ENCODE peak calls at places on chromosome 17, in six cellular contexts. W is GM12878, H is A549, R is K562, L is HepG2, B is NB4. T is an unnamed sample.

GRCh38 chr17:20291076-20291475 is 176.3 kb downstream of the LGALS9B start:
- DNase-seq in W (no peak), H (no peak), R (no peak), L (no peak), B (no peak), T (no peak)

GRCh38 chr17:64621772-64622171 is 40.3 kb downstream of the SMURF2 start:
- DNase-seq in W (no peak), H (no peak), R (no peak), L (no peak), B (no peak), T (no peak)

GRCh38 chr17:67624886-67625656 is 92.7 kb upstream of the NOL11 start:
- DNase-seq in W (no peak), H (no peak), R (no peak), L (no peak), B (no peak), T (no peak)

GRCh38 chr17:15448580-15448956 is 18.9 kb downstream of the CDRT4 start:
- DNase-seq in W (no peak), H (no peak), R (no peak), L (no peak), B (no peak), T (no peak)

GRCh38 chr17:61457226-61457983 is 5.2 kb downstream of the TBX4 start:
- DNase-seq in W (no peak), H (no peak), R (no peak), L (no peak), B (no peak), T (no peak)

GRCh38 chr17:43388198-43389021 is 10.4 kb upstream of the ARL4D start:
- DNase-seq in W (peak), H (peak), R (peak), L (peak), B (peak), T (peak)

GRCh38 chr17:33475594-33475993 is 182.5 kb upstream of the ASIC2 start:
- DNase-seq in W (no peak), H (no peak), R (peak), L (no peak), B (no peak), T (no peak)

GRCh38 chr17:42568341-42569111 is 1.6 kb downstream of the MLX start:
- DNase-seq in W (no peak), H (no peak), R (no peak), L (no peak), B (no peak), T (no peak)

GRCh38 chr17:19386974-19387920 is at the start of gene MFAP4:
- DNase-seq in W (no peak), H (no peak), R (no peak), L (no peak), B (peak), T (no peak)

GRCh38 chr17:7435676-7436555 is 681 bp downstream of the TMEM102 start:
- DNase-seq in W (no peak), H (peak), R (peak), L (no peak), B (peak), T (peak)

GRCh38 chr17:62630365-62631085 is 3.1 kb downstream of the MRC2 start:
- DNase-seq in W (no peak), H (no peak), R (no peak), L (no peak), B (no peak), T (no peak)

GRCh38 chr17:68832140-68832871 is 122.9 kb downstream of the ABCA8 start:
- DNase-seq in W (no peak), H (no peak), R (no peak), L (no peak), B (no peak), T (no peak)

GRCh38 chr17:63369233-63369632 is 76.9 kb downstream of the CYB561 start:
- DNase-seq in W (no peak), H (no peak), R (no peak), L (no peak), B (no peak), T (no peak)

GRCh38 chr17:73644145-73645049 is at the start of gene SDK2:
- DNase-seq in W (no peak), H (peak), R (no peak), L (no peak), B (no peak), T (no peak)

GRCh38 chr17:20268700-20269475 is 198.5 kb downstream of the LGALS9B start:
- DNase-seq in W (no peak), H (no peak), R (no peak), L (no peak), B (no peak), T (no peak)

GRCh38 chr17:53780320-53780719 is 42.4 kb upstream of the KIF2B start:
- DNase-seq in W (no peak), H (no peak), R (no peak), L (no peak), B (no peak), T (no peak)

DNA sequence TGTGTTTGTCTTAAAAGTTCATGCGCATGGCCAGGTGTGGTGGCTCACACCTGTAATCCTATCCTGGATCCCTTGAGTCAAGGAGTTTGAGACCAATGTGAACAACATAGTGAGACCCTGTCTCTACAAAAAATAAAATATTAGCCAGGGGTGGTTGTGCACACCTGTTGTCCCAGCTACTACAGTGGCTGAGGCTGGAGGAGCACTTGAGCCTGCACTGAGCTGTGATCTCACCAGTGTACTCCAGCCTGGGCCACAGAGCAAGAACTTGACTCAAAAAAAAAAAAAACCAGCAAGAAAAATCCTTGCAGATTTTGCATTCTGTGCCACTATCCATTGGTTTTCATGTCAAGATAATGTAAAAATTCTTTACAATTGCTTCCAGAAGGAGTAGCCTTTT is 8.2 kb downstream of the KSR1 start:
- DNase-seq in W (no peak), H (no peak), R (no peak), L (no peak), B (no peak), T (no peak)
- TF ChIP-seq POLR2A in W (no peak), H (no peak), R (no peak), L (no peak), B (no peak), T (no peak)

GRCh38 chr17:4939554-4939803 is 367 bp downstream of the SLC25A11 start:
- DNase-seq in W (no peak), H (no peak), R (no peak), L (no peak), B (no peak), T (no peak)

GRCh38 chr17:4941027-4941610 is 1.1 kb downstream of the RNF167 start:
- DNase-seq in W (no peak), H (no peak), R (peak), L (no peak), B (no peak), T (no peak)

GRCh38 chr17:4939804-4940624 is at the start of the genes RNF167 and SLC25A11:
- DNase-seq in W (peak), H (peak), R (peak), L (peak), B (peak), T (peak)

GRCh38 chr17:4938670-4939553 is 934 bp downstream of the SLC25A11 start:
- DNase-seq in W (no peak), H (no peak), R (peak), L (no peak), B (no peak), T (no peak)

DNA sequence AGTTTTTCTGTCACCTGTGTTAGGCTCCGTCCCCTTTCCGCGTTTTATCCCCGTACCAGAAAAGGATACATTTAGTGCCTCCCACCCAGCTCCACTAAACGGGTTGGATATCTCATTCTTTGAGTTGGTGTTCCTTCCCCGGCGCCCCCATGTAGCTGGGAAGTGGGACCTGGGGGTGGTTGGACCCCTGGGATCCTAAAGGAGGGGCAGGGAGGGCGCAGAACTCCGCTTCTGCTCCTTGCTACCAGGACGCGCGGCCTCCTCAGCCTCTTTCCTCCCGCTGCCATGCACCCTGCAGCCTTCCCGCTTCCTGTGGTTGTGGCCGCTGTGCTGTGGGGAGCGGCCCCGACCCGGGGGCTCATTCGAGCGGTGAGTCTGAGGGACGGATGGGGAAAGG is 555 bp downstream of the RNF167 start:
- DNase-seq in W (no peak), H (no peak), R (no peak), L (no peak), B (peak), T (no peak)
- TF ChIP-seq MYC in W (no peak), H (no peak), R (no peak), L (no peak), B (no peak), T (no peak)

GRCh38 chr17:46979023-46979870 is at the start of gene RPRML:
- DNase-seq in W (no peak), H (peak), R (peak), L (no peak), B (peak), T (peak)
- TF ChIP-seq POLR2A in W (no peak), H (no peak), R (no peak), L (no peak), B (no peak), T (no peak)

DNA sequence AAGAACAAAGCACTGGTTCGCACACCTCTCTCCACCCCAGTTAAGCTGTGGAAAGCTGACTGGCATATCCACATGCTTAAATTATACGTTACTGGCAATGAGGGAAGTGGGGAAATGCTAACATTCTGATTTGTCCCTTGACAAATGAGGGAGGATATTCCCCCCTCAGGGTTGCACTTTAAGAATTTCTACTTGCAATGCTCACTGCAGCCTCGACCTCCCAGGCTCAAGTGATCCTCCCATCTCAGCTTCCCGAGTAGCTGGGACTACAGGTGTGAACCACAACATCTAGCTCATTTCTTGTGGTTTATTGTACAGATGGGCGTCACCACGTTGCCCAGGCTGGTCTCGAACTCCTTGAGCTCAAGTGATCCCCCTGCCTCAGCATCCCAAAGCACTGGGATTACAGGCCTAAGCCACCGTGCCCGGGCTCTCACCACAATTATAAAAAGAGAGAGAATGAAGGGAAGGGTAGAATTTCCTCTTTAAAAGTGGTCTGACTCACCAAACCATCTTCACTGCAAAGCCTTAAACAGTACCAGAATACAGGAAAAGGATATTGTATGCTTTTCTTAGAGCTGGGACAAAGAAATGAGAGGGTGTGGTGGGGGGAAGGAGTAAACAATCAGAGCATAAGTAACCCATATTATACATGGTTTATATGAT is 38.9 kb downstream of the KANSL1 start:
- DNase-seq in W (no peak), H (no peak), R (no peak), L (no peak), B (peak), T (peak)
- TF ChIP-seq MYC in W (no peak), H (no peak), R (no peak), L (no peak), B (no peak), T (no peak)

GRCh38 chr17:17239832-17240231 is 2.9 kb upstream of the FLCN start:
- DNase-seq in W (no peak), H (no peak), R (peak), L (no peak), B (no peak), T (no peak)

GRCh38 chr17:17236295-17237025 is 508 bp downstream of the FLCN start:
- DNase-seq in W (no peak), H (peak), R (peak), L (peak), B (peak), T (peak)

GRCh38 chr17:17235212-17236174 is 1.5 kb downstream of the FLCN start:
- DNase-seq in W (no peak), H (no peak), R (peak), L (peak), B (peak), T (peak)

GRCh38 chr17:17241656-17242055 is 4.7 kb upstream of the FLCN start:
- DNase-seq in W (no peak), H (no peak), R (no peak), L (no peak), B (no peak), T (no peak)

GRCh38 chr17:17237026-17237799 is at the start of gene FLCN:
- DNase-seq in W (peak), H (peak), R (peak), L (peak), B (peak), T (peak)
- TF ChIP-seq POLR2A in W (peak), H (peak), R (peak), L (peak), B (peak), T (peak)

GRCh38 chr17:57465551-57465950 is 209.2 kb downstream of the MSI2 start:
- DNase-seq in W (no peak), H (no peak), R (no peak), L (no peak), B (no peak), T (no peak)
- TF ChIP-seq MYC in W (no peak), H (no peak), R (no peak), L (no peak), B (no peak), T (no peak)

DNA sequence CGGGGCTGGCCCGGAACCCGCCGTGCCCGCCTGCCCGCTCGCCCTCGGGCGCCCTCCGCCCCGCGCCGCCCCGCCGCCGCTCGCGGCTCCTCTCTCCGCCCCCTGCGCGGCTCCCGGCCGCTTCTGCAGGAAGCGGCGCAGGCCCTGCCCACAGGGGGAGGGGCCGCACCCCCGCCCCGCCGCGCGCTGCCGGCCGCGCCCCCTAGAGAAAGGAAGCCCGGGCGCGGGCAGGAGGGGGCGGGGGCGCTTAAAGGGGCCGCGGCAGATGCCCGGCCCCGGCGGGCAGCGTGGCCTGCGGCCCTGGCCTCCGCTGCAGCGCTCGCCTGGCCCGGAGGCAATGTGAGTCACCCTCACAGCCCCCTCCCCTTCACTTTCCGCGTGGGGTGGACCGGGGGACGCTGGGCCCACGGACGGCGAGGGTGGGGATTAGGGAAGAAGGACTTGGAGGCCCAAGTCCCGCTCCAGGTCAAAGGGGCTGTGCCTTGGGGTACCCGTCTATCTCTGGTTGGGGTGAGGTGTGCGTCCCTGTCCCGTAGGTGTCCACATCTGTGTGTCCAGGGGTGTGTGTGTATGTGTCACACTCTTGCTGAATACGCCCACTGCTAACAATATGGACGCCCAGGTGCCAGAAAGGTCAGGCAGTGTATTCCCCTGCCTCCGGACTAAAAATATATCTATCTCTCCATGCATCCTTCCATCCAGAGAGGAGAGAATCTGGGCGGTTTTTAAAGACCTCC is at the start of gene GIT1:
- DNase-seq in W (no peak), H (peak), R (peak), L (peak), B (peak), T (peak)
- TF ChIP-seq POLR2A in W (peak), H (peak), R (no peak), L (peak), B (peak), T (peak)

DNA sequence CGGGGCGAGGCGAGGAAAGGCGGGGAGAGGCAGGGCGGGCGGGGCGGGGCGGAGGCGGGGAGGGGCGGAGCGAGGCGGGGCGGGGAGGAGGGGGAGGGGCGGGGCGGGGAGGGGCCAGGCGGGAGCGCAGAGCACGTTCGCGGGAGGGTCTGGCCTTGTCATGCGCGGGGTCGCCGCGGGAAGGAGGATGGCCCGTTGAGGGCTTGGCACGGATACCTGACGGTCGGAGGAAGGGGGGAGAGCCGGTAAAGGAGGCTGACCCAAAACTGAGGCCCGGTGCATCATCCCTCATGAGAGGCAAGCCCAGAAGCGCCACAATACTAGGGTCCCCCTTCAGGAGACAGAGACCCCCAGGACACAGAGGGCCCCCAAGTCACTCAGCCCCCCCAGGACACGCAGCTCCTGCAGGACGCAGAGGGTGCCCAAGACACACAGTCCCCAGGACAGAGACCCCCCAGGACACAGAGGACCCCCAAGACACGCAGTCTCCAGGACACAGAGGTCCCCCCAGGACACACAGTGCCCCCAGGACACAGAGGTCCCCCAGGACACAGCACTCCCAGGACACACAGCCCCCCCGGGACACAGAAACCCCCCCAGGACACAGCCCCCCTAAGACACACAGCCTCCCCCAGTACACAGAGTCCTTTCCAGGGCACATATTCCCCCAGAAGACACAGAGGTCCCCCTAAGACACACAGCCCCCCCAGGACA is 674 bp upstream of the WDR45B start:
- DNase-seq in W (no peak), H (peak), R (peak), L (no peak), B (peak), T (no peak)
- TF ChIP-seq MYC in W (no peak), H (no peak), R (no peak), L (no peak), B (no peak), T (no peak)

GRCh38 chr17:77230436-77230830 is 89.7 kb downstream of the SEC14L1 start:
- DNase-seq in W (no peak), H (no peak), R (no peak), L (no peak), B (no peak), T (no peak)
- TF ChIP-seq POLR2A in W (no peak), H (no peak), R (no peak), L (no peak), B (no peak), T (no peak)

GRCh38 chr17:80475949-80476876 is at the start of gene NPTX1:
- DNase-seq in W (no peak), H (peak), R (no peak), L (no peak), B (no peak), T (peak)

GRCh38 chr17:80473701-80474100 is 2.7 kb downstream of the NPTX1 start:
- DNase-seq in W (no peak), H (no peak), R (no peak), L (no peak), B (no peak), T (no peak)

GRCh38 chr17:80472996-80473395 is 3.4 kb downstream of the NPTX1 start:
- DNase-seq in W (no peak), H (no peak), R (no peak), L (no peak), B (no peak), T (no peak)

GRCh38 chr17:80474933-80475915 is 1.2 kb downstream of the NPTX1 start:
- DNase-seq in W (no peak), H (peak), R (no peak), L (no peak), B (peak), T (no peak)

DNA sequence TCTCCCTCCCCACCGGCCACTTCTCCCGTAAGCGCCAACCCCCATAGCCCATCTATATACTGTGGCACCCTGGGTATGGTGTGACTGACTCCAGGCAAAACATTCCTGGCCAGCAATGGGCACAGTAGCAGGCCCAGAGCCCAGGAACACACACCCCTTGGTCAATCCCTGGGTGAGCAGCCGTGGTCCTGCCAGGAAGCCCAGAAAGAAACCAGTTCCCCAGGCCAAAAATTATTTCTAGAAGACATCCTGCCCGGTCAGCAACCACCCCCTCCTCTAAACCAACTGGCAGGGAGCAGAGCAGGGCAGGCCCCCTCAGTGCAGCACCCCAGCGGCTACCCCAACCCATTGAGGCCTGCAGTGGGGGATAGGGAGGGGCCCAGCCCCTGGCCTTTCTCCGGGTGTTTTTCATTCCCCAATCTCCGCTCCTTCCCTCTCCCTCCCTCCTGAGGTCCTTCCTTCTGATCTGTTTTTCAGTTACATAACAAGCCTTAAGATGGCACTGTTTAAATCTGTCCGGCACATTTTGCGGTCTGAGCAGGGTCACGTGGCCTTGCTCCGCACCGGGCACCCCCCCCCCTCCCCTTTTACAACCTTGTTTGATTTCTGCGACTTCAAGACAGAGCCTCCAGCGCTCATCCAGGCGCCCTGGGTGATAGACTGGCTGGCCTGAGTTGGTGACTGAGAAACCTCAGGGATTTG is 2.0 kb downstream of the NPTX1 start:
- DNase-seq in W (no peak), H (peak), R (peak), L (no peak), B (peak), T (peak)
- TF ChIP-seq MYC in W (no peak), H (no peak), R (no peak), L (no peak), B (no peak), T (no peak)

T was measured in endothelial cell of umbilical vein.